ENCODE peak calls at places on chromosomes 4 and X, in five cellular contexts. One of them, this sample, is unnamed.

GRCh38 chr4:6917445-6918241 is 8.0 kb downstream of the TBC1D14 start:
- DNase-seq in fibroblast of mammary gland: no peak
- DNase-seq in AG04449: no peak
- DNase-seq in fibroblast of lung: peak; percentile 26
- DNase-seq in endothelial cell of umbilical vein: peak; percentile 55
- DNase-seq in this sample: peak; percentile 31

GRCh38 chrX:8971116-8971515 is 62.8 kb downstream of the FAM9B start:
- DNase-seq in AG04449: no peak
- DNase-seq in fibroblast of mammary gland: peak; percentile 62
- DNase-seq in endothelial cell of umbilical vein: peak; percentile 48
- DNase-seq in fibroblast of lung: peak; percentile 73
- DNase-seq in this sample: peak; percentile 12

GRCh38 chr4:4864940-4865704 is 5.7 kb downstream of the MSX1 start:
- DNase-seq in endothelial cell of umbilical vein: no peak
- DNase-seq in fibroblast of lung: no peak
- DNase-seq in AG04449: no peak
- DNase-seq in fibroblast of mammary gland: no peak
- DNase-seq in this sample: no peak

GRCh38 chrX:13263560-13264251 is 56.1 kb downstream of the ATXN3L start:
- DNase-seq in fibroblast of lung: no peak
- DNase-seq in endothelial cell of umbilical vein: no peak
- DNase-seq in AG04449: no peak
- DNase-seq in fibroblast of mammary gland: no peak
- DNase-seq in this sample: no peak

GRCh38 chrX:22542641-22543040 is 269.9 kb downstream of the CBLL2 start:
- DNase-seq in endothelial cell of umbilical vein: no peak
- DNase-seq in fibroblast of mammary gland: peak; percentile 50
- DNase-seq in fibroblast of lung: no peak
- DNase-seq in AG04449: no peak
- DNase-seq in this sample: no peak

GRCh38 chr4:188139671-188140070 is 430 bp downstream of the TRIML1 start:
- DNase-seq in fibroblast of lung: no peak
- DNase-seq in endothelial cell of umbilical vein: no peak
- DNase-seq in fibroblast of mammary gland: no peak
- DNase-seq in AG04449: no peak
- DNase-seq in this sample: no peak

GRCh38 chr4:135240796-135241195 is 1039.2 kb upstream of the PABPC4L start:
- DNase-seq in fibroblast of lung: peak; percentile 80
- DNase-seq in AG04449: no peak
- DNase-seq in endothelial cell of umbilical vein: no peak
- DNase-seq in fibroblast of mammary gland: peak; percentile 11
- DNase-seq in this sample: no peak

GRCh38 chrX:37816766-37817165 is 30.6 kb downstream of the DYNLT3 start:
- DNase-seq in fibroblast of mammary gland: no peak
- DNase-seq in AG04449: no peak
- DNase-seq in endothelial cell of umbilical vein: no peak
- DNase-seq in fibroblast of lung: no peak
- DNase-seq in this sample: no peak

GRCh38 chrX:45824471-45824870 is 623.8 kb upstream of the DIPK2B start:
- DNase-seq in fibroblast of lung: peak; percentile 92
- DNase-seq in AG04449: peak; percentile 70
- DNase-seq in endothelial cell of umbilical vein: peak; percentile 92
- DNase-seq in fibroblast of mammary gland: peak; percentile 95
- DNase-seq in this sample: peak; percentile 79

GRCh38 chr4:57116245-57116644 is 6.1 kb upstream of the IGFBP7 start:
- DNase-seq in endothelial cell of umbilical vein: no peak
- DNase-seq in fibroblast of lung: no peak
- DNase-seq in fibroblast of mammary gland: no peak
- DNase-seq in AG04449: no peak
- DNase-seq in this sample: no peak

GRCh38 chrX:3638280-3638873 is 75.1 kb downstream of the PRKX start:
- DNase-seq in endothelial cell of umbilical vein: peak; percentile 32
- DNase-seq in AG04449: no peak
- DNase-seq in fibroblast of lung: peak; percentile 49
- DNase-seq in fibroblast of mammary gland: peak; percentile 59
- DNase-seq in this sample: no peak

GRCh38 chr4:59062970-59063369 is 1952.8 kb upstream of the IGFBP7 start:
- DNase-seq in fibroblast of lung: no peak
- DNase-seq in endothelial cell of umbilical vein: no peak
- DNase-seq in AG04449: no peak
- DNase-seq in fibroblast of mammary gland: no peak
- DNase-seq in this sample: no peak

GRCh38 chr4:102466298-102466697 is 34.9 kb upstream of the NFKB1 start:
- DNase-seq in fibroblast of mammary gland: peak; percentile 47
- DNase-seq in endothelial cell of umbilical vein: peak; percentile 84
- DNase-seq in AG04449: no peak
- DNase-seq in fibroblast of lung: peak; percentile 5
- DNase-seq in this sample: no peak

GRCh38 chrX:145002776-145003175 is 244.5 kb upstream of the SPANXN1 start:
- DNase-seq in endothelial cell of umbilical vein: no peak
- DNase-seq in fibroblast of lung: no peak
- DNase-seq in fibroblast of mammary gland: peak; percentile 45
- DNase-seq in AG04449: no peak
- DNase-seq in this sample: no peak

GRCh38 chr4:53637348-53637747 is 46.1 kb upstream of the LNX1 start:
- DNase-seq in fibroblast of lung: no peak
- DNase-seq in AG04449: no peak
- DNase-seq in endothelial cell of umbilical vein: no peak
- DNase-seq in fibroblast of mammary gland: no peak
- DNase-seq in this sample: no peak

GRCh38 chr4:76758290-76758882 is 139.6 kb downstream of the SOWAHB start:
- DNase-seq in fibroblast of lung: peak; percentile 88
- DNase-seq in fibroblast of mammary gland: peak; percentile 88
- DNase-seq in endothelial cell of umbilical vein: peak; percentile 78
- DNase-seq in AG04449: no peak
- DNase-seq in this sample: no peak

GRCh38 chr4:73599182-73599581 is 21.1 kb downstream of the RASSF6 start:
- DNase-seq in AG04449: no peak
- DNase-seq in fibroblast of mammary gland: peak; percentile 82
- DNase-seq in endothelial cell of umbilical vein: peak; percentile 24
- DNase-seq in fibroblast of lung: peak; percentile 85
- DNase-seq in this sample: no peak

GRCh38 chr4:155787113-155787710 is 28.4 kb downstream of the GUCY1B1 start:
- DNase-seq in fibroblast of lung: peak; percentile 80
- DNase-seq in endothelial cell of umbilical vein: peak; percentile 75
- DNase-seq in fibroblast of mammary gland: peak; percentile 71
- DNase-seq in AG04449: no peak
- DNase-seq in this sample: peak; percentile 33

GRCh38 chr4:183074288-183074990 is 24.6 kb upstream of the WWC2 start:
- DNase-seq in fibroblast of lung: no peak
- DNase-seq in endothelial cell of umbilical vein: no peak
- DNase-seq in fibroblast of mammary gland: no peak
- DNase-seq in AG04449: no peak
- DNase-seq in this sample: peak; percentile 54

GRCh38 chrX:101258260-101258581 is 32.9 kb downstream of the TAF7L start:
- DNase-seq in AG04449: no peak
- DNase-seq in fibroblast of lung: no peak
- DNase-seq in fibroblast of mammary gland: no peak
- DNase-seq in endothelial cell of umbilical vein: no peak
- DNase-seq in this sample: no peak

GRCh38 chr4:15691346-15692140 is 9.9 kb downstream of the FAM200B start:
- DNase-seq in endothelial cell of umbilical vein: peak; percentile 19
- DNase-seq in AG04449: no peak
- DNase-seq in fibroblast of mammary gland: peak; percentile 88
- DNase-seq in fibroblast of lung: no peak
- DNase-seq in this sample: no peak

GRCh38 chr4:82223715-82224114 is 150.1 kb downstream of the HNRNPD start:
- DNase-seq in endothelial cell of umbilical vein: no peak
- DNase-seq in fibroblast of mammary gland: no peak
- DNase-seq in fibroblast of lung: no peak
- DNase-seq in AG04449: no peak
- DNase-seq in this sample: no peak

GRCh38 chr4:55903577-55903976 is 45.2 kb upstream of the CEP135 start:
- DNase-seq in endothelial cell of umbilical vein: no peak
- DNase-seq in fibroblast of lung: no peak
- DNase-seq in AG04449: no peak
- DNase-seq in fibroblast of mammary gland: no peak
- DNase-seq in this sample: no peak

GRCh38 chr4:55906999-55907398 is 41.7 kb upstream of the CEP135 start:
- DNase-seq in fibroblast of mammary gland: peak; percentile 46
- DNase-seq in endothelial cell of umbilical vein: peak; percentile 43
- DNase-seq in AG04449: no peak
- DNase-seq in fibroblast of lung: no peak
- DNase-seq in this sample: no peak

GRCh38 chr4:55910140-55910539 is 38.6 kb upstream of the CEP135 start:
- DNase-seq in AG04449: no peak
- DNase-seq in fibroblast of lung: no peak
- DNase-seq in fibroblast of mammary gland: peak; percentile 71
- DNase-seq in endothelial cell of umbilical vein: no peak
- DNase-seq in this sample: peak; percentile 42

GRCh38 chr4:55906323-55906722 is 42.4 kb upstream of the CEP135 start:
- DNase-seq in endothelial cell of umbilical vein: no peak
- DNase-seq in fibroblast of mammary gland: no peak
- DNase-seq in AG04449: no peak
- DNase-seq in fibroblast of lung: no peak
- DNase-seq in this sample: no peak

GRCh38 chr4:55907469-55907868 is 41.3 kb upstream of the CEP135 start:
- DNase-seq in fibroblast of lung: no peak
- DNase-seq in fibroblast of mammary gland: no peak
- DNase-seq in endothelial cell of umbilical vein: no peak
- DNase-seq in AG04449: no peak
- DNase-seq in this sample: no peak
- H3K4me3 ChIP-seq in fibroblast of lung: no peak overlapping the region
- H3K4me3 ChIP-seq in fibroblast of mammary gland: no peak overlapping the region
- H3K4me3 ChIP-seq in endothelial cell of umbilical vein: no peak overlapping the region
- H3K4me3 ChIP-seq in AG04449: no peak overlapping the region
- H3K4me3 ChIP-seq in this sample: no peak overlapping the region

GRCh38 chrX:63768760-63769159 is 16.3 kb downstream of the ARHGEF9 start:
- DNase-seq in fibroblast of mammary gland: no peak
- DNase-seq in AG04449: no peak
- DNase-seq in endothelial cell of umbilical vein: no peak
- DNase-seq in fibroblast of lung: no peak
- DNase-seq in this sample: no peak

GRCh38 chrX:63765692-63766091 is 19.3 kb downstream of the ARHGEF9 start:
- DNase-seq in AG04449: no peak
- DNase-seq in fibroblast of lung: no peak
- DNase-seq in fibroblast of mammary gland: no peak
- DNase-seq in endothelial cell of umbilical vein: no peak
- DNase-seq in this sample: no peak

GRCh38 chrX:63761639-63762038 is 23.4 kb downstream of the ARHGEF9 start:
- DNase-seq in fibroblast of mammary gland: no peak
- DNase-seq in fibroblast of lung: no peak
- DNase-seq in endothelial cell of umbilical vein: peak; percentile 3
- DNase-seq in AG04449: no peak
- DNase-seq in this sample: no peak

DNA sequence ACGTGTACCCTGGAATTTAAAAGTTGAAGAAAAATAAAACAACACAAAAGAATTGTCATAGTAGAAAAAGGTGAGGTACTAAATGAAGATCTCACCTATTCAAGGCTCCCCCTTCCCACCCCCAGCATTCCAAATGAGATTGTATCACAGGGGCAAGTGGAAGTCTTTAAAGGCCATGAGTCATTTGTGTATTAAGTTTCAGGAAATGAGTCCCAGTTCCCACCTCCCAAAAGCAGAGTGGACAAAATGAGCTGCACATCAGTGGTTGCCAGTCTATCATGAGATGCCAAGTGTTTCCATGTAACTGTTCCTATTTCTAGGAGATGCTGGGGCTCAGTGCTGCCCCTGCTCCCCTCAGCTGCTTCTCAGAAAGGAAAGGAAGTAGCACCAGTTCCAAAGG is 20.1 kb downstream of the ARHGEF9 start:
- DNase-seq in AG04449: no peak
- DNase-seq in endothelial cell of umbilical vein: peak; percentile 39
- DNase-seq in fibroblast of mammary gland: peak; percentile 49
- DNase-seq in fibroblast of lung: peak; percentile 15
- DNase-seq in this sample: no peak
- TF ChIP-seq CTCF in AG04449: no peak
- TF ChIP-seq CTCF in endothelial cell of umbilical vein: no peak
- TF ChIP-seq CTCF in fibroblast of mammary gland: no peak
- TF ChIP-seq CTCF in fibroblast of lung: no peak
- TF ChIP-seq CTCF in this sample: no peak

GRCh38 chr4:22348410-22348809 is 167.5 kb downstream of the ADGRA3 start:
- DNase-seq in fibroblast of mammary gland: no peak
- DNase-seq in endothelial cell of umbilical vein: no peak
- DNase-seq in fibroblast of lung: no peak
- DNase-seq in AG04449: peak; percentile 36
- DNase-seq in this sample: no peak
- H3K4me3 ChIP-seq in fibroblast of mammary gland: no peak overlapping the region
- H3K4me3 ChIP-seq in endothelial cell of umbilical vein: no peak overlapping the region
- H3K4me3 ChIP-seq in fibroblast of lung: no peak overlapping the region
- H3K4me3 ChIP-seq in AG04449: no peak overlapping the region
- H3K4me3 ChIP-seq in this sample: no peak overlapping the region

GRCh38 chr4:763191-763810 is 57.7 kb downstream of the PCGF3 start:
- DNase-seq in AG04449: no peak
- DNase-seq in endothelial cell of umbilical vein: no peak
- DNase-seq in fibroblast of mammary gland: no peak
- DNase-seq in fibroblast of lung: no peak
- DNase-seq in this sample: no peak

GRCh38 chr4:761086-761485 is 55.5 kb downstream of the PCGF3 start:
- DNase-seq in AG04449: no peak
- DNase-seq in fibroblast of mammary gland: no peak
- DNase-seq in endothelial cell of umbilical vein: no peak
- DNase-seq in fibroblast of lung: no peak
- DNase-seq in this sample: no peak

GRCh38 chr4:761739-762138 is 56.1 kb downstream of the PCGF3 start:
- DNase-seq in fibroblast of mammary gland: no peak
- DNase-seq in AG04449: no peak
- DNase-seq in fibroblast of lung: no peak
- DNase-seq in endothelial cell of umbilical vein: no peak
- DNase-seq in this sample: no peak

GRCh38 chr4:763922-764321 is 58.3 kb downstream of the PCGF3 start:
- DNase-seq in fibroblast of lung: no peak
- DNase-seq in fibroblast of mammary gland: no peak
- DNase-seq in endothelial cell of umbilical vein: no peak
- DNase-seq in AG04449: no peak
- DNase-seq in this sample: no peak

DNA sequence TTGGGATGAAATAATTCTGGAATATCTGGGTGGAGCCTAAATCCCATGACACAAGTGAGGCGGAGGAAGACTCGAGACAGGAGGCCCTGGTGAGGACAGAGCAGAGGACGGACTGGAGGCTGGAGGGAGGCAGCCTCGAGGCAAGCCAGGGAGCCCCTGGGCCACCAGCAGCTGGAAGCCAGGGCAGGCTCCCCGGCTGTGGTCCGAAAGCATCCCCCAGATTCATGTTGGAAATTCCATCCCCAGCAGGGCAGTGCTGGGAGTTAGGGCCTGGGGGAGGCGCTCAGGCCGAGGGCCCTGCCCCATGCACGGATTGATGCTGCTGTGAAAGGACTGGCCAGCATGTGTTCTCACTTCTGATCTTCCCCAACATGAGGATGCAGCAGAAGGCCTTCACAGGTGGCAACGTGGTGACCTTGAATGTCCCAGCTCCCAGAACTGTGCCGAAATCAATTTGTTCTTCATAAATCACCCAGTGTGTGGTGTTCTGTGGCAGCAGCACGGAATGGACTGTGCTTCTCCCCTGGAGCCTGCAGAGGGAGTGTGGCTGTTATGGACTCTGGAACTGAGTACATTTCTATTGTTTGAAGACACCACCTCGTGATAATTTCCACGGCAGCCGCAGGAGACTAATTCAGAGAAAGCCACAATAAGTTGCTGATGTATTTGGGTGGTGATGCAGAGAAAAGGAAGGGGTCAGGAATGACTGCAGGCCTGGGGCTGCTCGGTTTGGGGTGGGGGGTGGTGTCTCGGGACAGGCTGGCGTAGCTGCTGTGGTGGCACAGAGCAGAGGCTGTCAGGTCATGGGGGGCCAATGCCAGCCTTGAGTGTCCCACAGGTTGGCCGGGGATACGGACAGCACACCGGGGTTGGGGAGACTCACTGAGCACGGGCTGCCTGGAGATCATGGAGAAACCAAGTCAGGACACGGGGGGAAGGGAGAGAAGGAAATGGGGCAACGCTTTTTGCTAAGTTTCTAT is 56.9 kb downstream of the PCGF3 start:
- DNase-seq in endothelial cell of umbilical vein: peak; percentile 26
- DNase-seq in fibroblast of lung: no peak
- DNase-seq in fibroblast of mammary gland: peak; percentile 27
- DNase-seq in AG04449: no peak
- DNase-seq in this sample: no peak
- TF ChIP-seq CTCF in endothelial cell of umbilical vein: peak; percentile 18
- TF ChIP-seq CTCF in fibroblast of lung: no peak
- TF ChIP-seq CTCF in fibroblast of mammary gland: peak; percentile 41
- TF ChIP-seq CTCF in AG04449: peak; percentile 31
- TF ChIP-seq CTCF in this sample: peak; percentile 40

This sample was measured in epithelial cell of proximal tubule.